ENCODE peak calls at places on chromosomes 12 and 14, in eight cellular contexts. M is AG04450, P is RWPE1, V is psoas muscle, K is dorsolateral prefrontal cortex, Q is brain microvascular endothelial cell, Z is breast epithelium, X is tibial nerve. J is an unnamed sample.
A peak's percentile ranks its signal among the peaks of the same experiment; 100 is the strongest.

GRCh38 chr12:28794796-28795195 is 354.3 kb upstream of the FAR2 start:
- DNase-seq in Z (no peak), M (no peak), X (no peak), K (no peak), V (no peak), Q (no peak), P (no peak), J (no peak)

GRCh38 chr12:69254046-69254445 is 14.7 kb downstream of the CPSF6 start:
- DNase-seq in X (no peak), M (no peak), Z (no peak), Q (no peak), P (no peak), K (no peak), V (no peak), J (no peak)

GRCh38 chr12:12807970-12808702 is 5.0 kb upstream of the DDX47 start:
- DNase-seq in K (no peak), Q (no peak), P (no peak), M (no peak), V (peak; percentile 34), X (no peak), Z (peak; percentile 36), J (no peak)

GRCh38 chr12:108047130-108047550 is 81.9 kb upstream of the WSCD2 start:
- DNase-seq in Q (no peak), X (no peak), V (no peak), Z (no peak), P (no peak), M (no peak), K (no peak), J (no peak)

GRCh38 chr12:46406352-46407027 is 33.9 kb upstream of the SLC38A2 start:
- DNase-seq in Q (peak; percentile 37), V (no peak), K (no peak), Z (no peak), M (no peak), X (no peak), P (no peak), J (no peak)

GRCh38 chr12:15346488-15346887 is 24.2 kb downstream of the PTPRO start:
- DNase-seq in P (no peak), M (no peak), K (no peak), Q (no peak), V (no peak), Z (no peak), X (no peak), J (no peak)

GRCh38 chr12:62758216-62758615 is 176.7 kb downstream of the PPM1H start:
- DNase-seq in Q (peak; percentile 33), X (no peak), V (no peak), Z (no peak), K (no peak), M (peak; percentile 88), P (no peak), J (no peak)

GRCh38 chr14:22493753-22494152 is 95.3 kb downstream of the DAD1 start:
- DNase-seq in V (no peak), M (no peak), Z (no peak), K (no peak), X (no peak), Q (no peak), P (no peak), J (no peak)

GRCh38 chr14:67018720-67019119 is 170.5 kb upstream of the GARIN2 start:
- DNase-seq in Z (no peak), X (no peak), M (no peak), K (no peak), P (no peak), Q (no peak), V (no peak), J (no peak)

GRCh38 chr14:50773632-50774541 is 57.1 kb downstream of the NIN start:
- DNase-seq in K (peak; percentile 58), P (peak; percentile 66), M (no peak), X (peak; percentile 29), Q (peak; percentile 59), Z (no peak), V (peak; percentile 29), J (peak; percentile 10)

GRCh38 chr12:52600941-52601481 is at the start of gene KRT72:
- DNase-seq in Z (no peak), X (no peak), V (no peak), P (no peak), M (no peak), K (no peak), Q (no peak), J (no peak)

GRCh38 chr12:89781961-89782360 is 73.3 kb upstream of the ATP2B1 start:
- DNase-seq in X (no peak), K (no peak), Q (no peak), M (no peak), P (no peak), Z (no peak), V (no peak), J (no peak)

GRCh38 chr12:91021076-91021475 is 16.3 kb upstream of the EPYC start:
- DNase-seq in X (no peak), P (no peak), K (no peak), M (no peak), V (no peak), Q (no peak), Z (no peak), J (no peak)

GRCh38 chr12:57898308-57898970 is 42.9 kb upstream of the ATP23 start:
- DNase-seq in V (no peak), M (no peak), P (no peak), Z (no peak), X (no peak), K (no peak), Q (no peak), J (no peak)

GRCh38 chr12:52081263-52081733 is 1.8 kb downstream of the SMIM41 start:
- DNase-seq in M (no peak), Q (no peak), V (no peak), X (no peak), P (no peak), K (no peak), Z (no peak), J (no peak)

GRCh38 chr14:103718572-103718971 is 3.0 kb downstream of the ZFYVE21 start:
- DNase-seq in M (peak; percentile 65), Q (no peak), Z (no peak), V (peak; percentile 53), K (peak; percentile 79), P (no peak), X (no peak), J (no peak)

GRCh38 chr12:54412786-54413185 is 6.3 kb downstream of the ITGA5 start:
- DNase-seq in Q (no peak), X (no peak), Z (no peak), P (no peak), M (no peak), V (no peak), K (no peak), J (no peak)

GRCh38 chr12:54411398-54412241 is 7.4 kb downstream of the ITGA5 start:
- DNase-seq in K (no peak), V (peak; percentile 86), M (peak; percentile 71), P (peak; percentile 91), X (peak; percentile 49), Q (peak; percentile 89), Z (no peak), J (peak; percentile 93)

GRCh38 chr12:54412348-54412747 is 6.7 kb downstream of the ITGA5 start:
- DNase-seq in V (no peak), X (no peak), Z (no peak), K (no peak), M (no peak), P (no peak), Q (no peak), J (no peak)

GRCh38 chr12:54407183-54407905 is 11.7 kb downstream of the ITGA5 start:
- DNase-seq in V (no peak), Q (no peak), K (no peak), Z (no peak), X (no peak), M (no peak), P (no peak), J (no peak)

DNA sequence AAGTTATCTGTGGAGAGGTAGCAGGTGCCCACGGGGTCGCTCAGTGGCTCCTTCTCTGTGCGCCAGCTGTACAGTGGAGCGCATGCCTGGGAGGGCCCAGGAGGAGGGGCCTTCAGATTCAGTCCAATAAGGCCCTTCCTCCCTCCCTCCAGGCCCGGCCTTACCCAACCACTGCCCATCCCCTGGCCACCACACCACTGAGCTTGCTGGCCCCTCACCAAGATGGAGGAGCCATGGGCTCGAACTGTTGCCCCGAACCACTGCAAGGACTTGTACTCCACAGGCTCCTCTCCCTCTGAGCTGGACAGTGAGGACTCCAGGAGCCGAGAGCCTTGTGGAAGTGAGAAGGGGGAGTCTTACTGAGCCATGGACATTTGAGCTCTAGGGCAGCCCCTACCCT is 9.8 kb downstream of the ITGA5 start:
- DNase-seq in X (no peak), K (no peak), Q (no peak), Z (no peak), M (no peak), P (no peak), V (no peak), J (no peak)
- H3K27ac ChIP-seq in X (no peak overlapping the region), K (no peak overlapping the region), Q (no peak overlapping the region), Z (no peak overlapping the region), M (no peak overlapping the region), P (peak overlapping the region; percentile 33), V (no peak overlapping the region), J (no peak overlapping the region)

GRCh38 chr12:119249441-119249840 is 70.7 kb downstream of the HSPB8 start:
- DNase-seq in Q (no peak), K (no peak), M (no peak), P (no peak), Z (no peak), X (no peak), V (no peak), J (no peak)

GRCh38 chr12:119245904-119246494 is 67.3 kb downstream of the HSPB8 start:
- DNase-seq in K (no peak), M (no peak), V (no peak), P (no peak), Q (no peak), Z (no peak), X (no peak), J (no peak)

GRCh38 chr12:119247720-119248043 is 69.0 kb downstream of the HSPB8 start:
- DNase-seq in P (no peak), Z (no peak), V (no peak), Q (no peak), M (no peak), X (no peak), K (no peak), J (no peak)

GRCh38 chr12:119247007-119247719 is 68.4 kb downstream of the HSPB8 start:
- DNase-seq in X (no peak), Z (no peak), V (no peak), M (no peak), Q (no peak), K (no peak), P (no peak), J (no peak)
- H3K27ac ChIP-seq in X (no peak overlapping the region), Z (no peak overlapping the region), V (peak overlapping the region; percentile 65), M (no peak overlapping the region), Q (no peak overlapping the region), K (no peak overlapping the region), P (no peak overlapping the region), J (no peak overlapping the region)

DNA sequence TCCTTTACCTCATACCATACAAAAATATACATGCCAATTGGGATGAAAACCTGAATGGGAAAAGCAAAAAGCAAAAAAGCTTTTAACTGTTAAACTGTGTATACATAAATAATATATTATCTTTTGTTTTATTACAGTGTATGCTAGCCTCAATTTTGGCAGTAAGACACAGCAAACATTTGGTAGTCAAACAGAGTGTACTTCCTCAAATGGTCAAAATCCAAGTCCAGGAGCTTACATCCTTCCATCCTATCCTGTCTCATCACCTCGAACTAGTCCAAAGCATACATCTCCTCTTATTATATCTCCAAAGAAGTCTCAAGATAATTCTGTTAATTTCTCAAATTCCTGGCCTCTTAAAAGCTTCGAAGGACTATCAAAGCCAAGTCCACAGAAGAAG is 41.9 kb downstream of the TOGARAM1 start:
- DNase-seq in Q (no peak), V (no peak), Z (no peak), K (no peak), M (no peak), P (no peak), X (no peak), J (no peak)
- H3K27ac ChIP-seq in Q (no peak overlapping the region), V (no peak overlapping the region), Z (no peak overlapping the region), K (no peak overlapping the region), M (no peak overlapping the region), P (no peak overlapping the region), X (no peak overlapping the region), J (no peak overlapping the region)

GRCh38 chr12:24852420-24852819 is 96.5 kb downstream of the BCAT1 start:
- DNase-seq in Q (no peak), K (no peak), M (no peak), P (no peak), V (no peak), X (no peak), Z (no peak), J (no peak)
- H3K27ac ChIP-seq in Q (no peak overlapping the region), K (no peak overlapping the region), M (no peak overlapping the region), P (no peak overlapping the region), V (no peak overlapping the region), X (no peak overlapping the region), Z (no peak overlapping the region), J (no peak overlapping the region)

J was measured in epithelial cell of prostate.